ENCODE peak calls at places on chromosomes 5 and 9, in ten cellular contexts. K is stimulated activated CD8-positive, alpha-beta memory T cell treated with anti-CD3 and anti-CD28 coated beads, Interleukin-12 subunit alpha, Interleukin-12 subunit beta, amount 100 ng/mL, for 1 hour; E is GM19239; Z is mesenchymal stem cell; U is neuronal stem cell; V is activated CD4-positive, alpha-beta T cell treated with anti-CD3 and anti-CD28 coated beads, Interleukin-2, amount 10 ng/mL, durations not matched to agents 7 days and 5 days; D is cerebellar cortex; C is stimulated activated naive CD4-positive, alpha-beta T cell; F is CD8-positive, alpha-beta memory T cell; B is NCI-H774. P is an unnamed sample.

GRCh38 chr9:105341784-105342183 is 97.3 kb downstream of the SLC44A1 start:
- DNase-seq in K (no peak), E (no peak), Z (peak), U (no peak), V (no peak), D (peak), C (no peak), F (no peak), B (no peak), P (no peak)

GRCh38 chr9:72363226-72363625 is 1.8 kb downstream of the ZFAND5 start:
- DNase-seq in K (no peak), E (no peak), Z (peak), U (no peak), V (no peak), D (peak), C (no peak), F (no peak), B (no peak), P (no peak)

GRCh38 chr5:82165740-82166530 is 112.2 kb downstream of the RPS23 start:
- DNase-seq in K (peak), E (peak), Z (peak), U (peak), V (peak), D (peak), C (no peak), F (peak), B (peak), P (peak)

GRCh38 chr5:161851691-161852299 is 3.9 kb downstream of the GABRA1 start:
- DNase-seq in K (no peak), E (no peak), Z (no peak), U (no peak), V (no peak), D (peak), C (no peak), F (no peak), B (no peak), P (no peak)

GRCh38 chr5:73496984-73497457 is 1.2 kb upstream of the BTF3 start:
- DNase-seq in K (no peak), E (no peak), Z (peak), U (no peak), V (no peak), D (peak), C (no peak), F (no peak), B (peak), P (peak)

GRCh38 chr5:151742870-151743294 is 15.5 kb downstream of the ATOX1 start:
- DNase-seq in K (no peak), E (no peak), Z (peak), U (peak), V (no peak), D (peak), C (no peak), F (no peak), B (no peak), P (no peak)

GRCh38 chr5:112372543-112372942 is 46.5 kb downstream of the EPB41L4A start:
- DNase-seq in K (no peak), E (no peak), Z (no peak), U (no peak), V (no peak), D (no peak), C (no peak), F (no peak), B (no peak), P (no peak)

GRCh38 chr5:104111622-104112021 is 549.0 kb upstream of the NUDT12 start:
- DNase-seq in K (no peak), E (no peak), Z (no peak), U (no peak), V (no peak), D (no peak), C (no peak), F (no peak), B (no peak), P (no peak)

GRCh38 chr9:94941211-94941875 is 214.8 kb downstream of the AOPEP start:
- DNase-seq in K (no peak), E (no peak), Z (peak), U (no peak), V (no peak), D (no peak), C (no peak), F (no peak), B (no peak), P (no peak)

GRCh38 chr5:65412842-65413241 is 68.9 kb downstream of the ADAMTS6 start:
- DNase-seq in K (no peak), E (no peak), Z (no peak), U (no peak), V (no peak), D (no peak), C (no peak), F (no peak), B (no peak), P (no peak)

GRCh38 chr5:130110333-130110732 is 206.1 kb downstream of the CHSY3 start:
- DNase-seq in K (no peak), E (no peak), Z (no peak), U (no peak), V (no peak), D (no peak), C (no peak), F (no peak), B (no peak), P (no peak)

GRCh38 chr5:78530342-78531096 is 118.1 kb downstream of the LHFPL2 start:
- DNase-seq in K (no peak), E (no peak), Z (peak), U (no peak), V (no peak), D (no peak), C (no peak), F (no peak), B (no peak), P (no peak)

GRCh38 chr5:96875805-96876291 is 452 bp upstream of the ERAP2 start:
- DNase-seq in K (no peak), E (no peak), Z (no peak), U (no peak), V (peak), D (no peak), C (no peak), F (peak), B (no peak), P (no peak)

GRCh38 chr5:61330879-61331406 is 1.1 kb upstream of the ZSWIM6 start:
- DNase-seq in K (peak), E (peak), Z (peak), U (peak), V (peak), D (peak), C (peak), F (peak), B (peak), P (no peak)

GRCh38 chr9:26054600-26055516 is 376.6 kb upstream of the TUSC1 start:
- DNase-seq in K (no peak), E (no peak), Z (peak), U (no peak), V (no peak), D (no peak), C (no peak), F (no peak), B (no peak), P (no peak)

GRCh38 chr9:115694014-115694413 is 459.6 kb upstream of the PAPPA start:
- DNase-seq in K (no peak), E (no peak), Z (peak), U (peak), V (no peak), D (peak), C (no peak), F (no peak), B (no peak), P (no peak)

GRCh38 chr9:134556531-134557068 is 85.0 kb upstream of the COL5A1 start:
- DNase-seq in K (no peak), E (no peak), Z (peak), U (no peak), V (no peak), D (no peak), C (no peak), F (no peak), B (no peak), P (no peak)

GRCh38 chr5:14753292-14753691 is 88.8 kb downstream of the OTULIN start:
- DNase-seq in K (no peak), E (no peak), Z (no peak), U (no peak), V (no peak), D (peak), C (no peak), F (no peak), B (no peak), P (no peak)

GRCh38 chr5:32794086-32794485 is 83.0 kb downstream of the NPR3 start:
- DNase-seq in K (no peak), E (no peak), Z (peak), U (no peak), V (no peak), D (no peak), C (no peak), F (no peak), B (no peak), P (no peak)

GRCh38 chr9:14320272-14321245 is 6.6 kb upstream of the NFIB start:
- DNase-seq in K (no peak), E (no peak), Z (peak), U (no peak), V (no peak), D (peak), C (no peak), F (no peak), B (peak), P (no peak)

GRCh38 chr5:37717613-37718431 is 122.0 kb downstream of the GDNF start:
- DNase-seq in K (no peak), E (no peak), Z (peak), U (no peak), V (no peak), D (peak), C (no peak), F (no peak), B (peak), P (peak)

GRCh38 chr9:72356019-72356653 is 8.9 kb downstream of the ZFAND5 start:
- DNase-seq in K (no peak), E (no peak), Z (peak), U (no peak), V (no peak), D (peak), C (no peak), F (no peak), B (no peak), P (no peak)

GRCh38 chr5:157546456-157547100 is 29.0 kb downstream of the ADAM19 start:
- DNase-seq in K (no peak), E (no peak), Z (peak), U (no peak), V (no peak), D (no peak), C (no peak), F (no peak), B (no peak), P (no peak)

GRCh38 chr5:5695266-5695665 is 272.8 kb downstream of the ICE1 start:
- DNase-seq in K (no peak), E (no peak), Z (no peak), U (no peak), V (no peak), D (no peak), C (no peak), F (no peak), B (no peak), P (no peak)

GRCh38 chr5:175847061-175847460 is 24.3 kb upstream of the CPLX2 start:
- DNase-seq in K (no peak), E (no peak), Z (no peak), U (no peak), V (no peak), D (no peak), C (no peak), F (no peak), B (no peak), P (no peak)

GRCh38 chr5:93436083-93436482 is 144.9 kb downstream of the NR2F1-AS1 start:
- DNase-seq in K (no peak), E (no peak), Z (no peak), U (no peak), V (no peak), D (no peak), C (no peak), F (no peak), B (no peak), P (no peak)

GRCh38 chr5:126988021-126988569 is 42.3 kb downstream of the MARCHF3 start:
- DNase-seq in K (no peak), E (no peak), Z (no peak), U (no peak), V (peak), D (no peak), C (no peak), F (no peak), B (no peak), P (no peak)